ENCODE peak calls at places on chromosomes 11 and 22, in seven cellular contexts. S is keratinocyte, N is AG10803, R is psoas muscle, M is fibroblast of lung, F is fibroblast of mammary gland, X is neural progenitor cell. H is an unnamed sample.

GRCh38 chr11:86442827-86443226 is 68.1 kb downstream of the CCDC81 start:
- DNase-seq in S (no peak), N (no peak), R (no peak), M (no peak), F (no peak), X (no peak), H (no peak)

GRCh38 chr11:108009497-108010360 is 1.0 kb downstream of the CUL5 start:
- DNase-seq in S (no peak), N (peak), R (no peak), M (peak), F (peak), X (peak), H (no peak)

GRCh38 chr11:121829159-121829643 is 286.8 kb downstream of the BLID start:
- DNase-seq in S (peak), N (peak), R (peak), M (peak), F (peak), X (no peak), H (peak)

GRCh38 chr11:115892016-115892415 is 387.8 kb upstream of the CADM1 start:
- DNase-seq in S (no peak), N (no peak), R (no peak), M (no peak), F (no peak), X (no peak), H (no peak)

GRCh38 chr22:42340695-42341383 is 70.4 kb upstream of the TCF20 start:
- DNase-seq in S (no peak), N (no peak), R (no peak), M (no peak), F (no peak), X (peak), H (no peak)

GRCh38 chr11:125938418-125938817 is 7.4 kb upstream of the VSIG10L2 start:
- DNase-seq in S (no peak), N (no peak), R (no peak), M (no peak), F (no peak), X (no peak), H (no peak)

GRCh38 chr11:122661182-122661945 is 5.8 kb downstream of the UBASH3B start:
- DNase-seq in S (peak), N (peak), R (no peak), M (no peak), F (no peak), X (peak), H (no peak)

GRCh38 chr11:6604081-6604626 is 580 bp downstream of the ILK start:
- DNase-seq in S (no peak), N (peak), R (no peak), M (peak), F (peak), X (peak), H (peak)

GRCh38 chr22:23305922-23306374 is 125.6 kb downstream of the BCR start:
- DNase-seq in S (no peak), N (peak), R (peak), M (peak), F (peak), X (no peak), H (peak)

GRCh38 chr11:64275031-64275800 is 9.2 kb downstream of the BAD start:
- DNase-seq in S (no peak), N (no peak), R (no peak), M (no peak), F (no peak), X (no peak), H (no peak)

GRCh38 chr11:11746454-11746853 is 95.3 kb upstream of the USP47 start:
- DNase-seq in S (no peak), N (no peak), R (no peak), M (no peak), F (no peak), X (no peak), H (no peak)

GRCh38 chr11:19903620-19904069 is 191.0 kb downstream of the NAV2 start:
- DNase-seq in S (peak), N (peak), R (peak), M (peak), F (peak), X (peak), H (peak)

GRCh38 chr11:43943931-43944751 is 1.7 kb downstream of the C11orf96 start:
- DNase-seq in S (no peak), N (no peak), R (peak), M (no peak), F (no peak), X (peak), H (peak)

GRCh38 chr11:128891912-128892398 is 799 bp downstream of the KCNJ5 start:
- DNase-seq in S (no peak), N (no peak), R (no peak), M (no peak), F (no peak), X (peak), H (no peak)

GRCh38 chr11:13110145-13110544 is 101.0 kb downstream of the RASSF10 start:
- DNase-seq in S (no peak), N (no peak), R (no peak), M (no peak), F (no peak), X (no peak), H (no peak)

GRCh38 chr11:69637956-69638871 is 2.7 kb upstream of the CCND1 start:
- DNase-seq in S (no peak), N (peak), R (no peak), M (peak), F (peak), X (peak), H (peak)

GRCh38 chr11:10506013-10506370 is 35.0 kb downstream of the RNF141 start:
- DNase-seq in S (peak), N (no peak), R (no peak), M (no peak), F (no peak), X (no peak), H (no peak)

GRCh38 chr22:33472462-33473344 is 414.5 kb upstream of the SYN3 start:
- DNase-seq in S (no peak), N (peak), R (no peak), M (no peak), F (no peak), X (no peak), H (no peak)

GRCh38 chr11:40274017-40274416 is 1185.4 kb downstream of the LRRC4C start:
- DNase-seq in S (no peak), N (peak), R (no peak), M (peak), F (no peak), X (no peak), H (no peak)

GRCh38 chr11:73760066-73760679 is 701 bp downstream of the RAB6A start:
- DNase-seq in S (no peak), N (peak), R (peak), M (peak), F (peak), X (peak), H (peak)

GRCh38 chr11:77213029-77213579 is 85.1 kb downstream of the MYO7A start:
- DNase-seq in S (no peak), N (no peak), R (no peak), M (no peak), F (no peak), X (no peak), H (no peak)

GRCh38 chr22:48868554-48868953 is 959.1 kb downstream of the BRD1 start:
- DNase-seq in S (no peak), N (no peak), R (no peak), M (no peak), F (no peak), X (no peak), H (no peak)

GRCh38 chr11:66856496-66857233 is at the start of gene LRFN4:
- DNase-seq in S (no peak), N (no peak), R (no peak), M (no peak), F (no peak), X (peak), H (no peak)

GRCh38 chr22:44090571-44090905 is 66.4 kb downstream of the PARVB start:
- DNase-seq in S (no peak), N (no peak), R (no peak), M (no peak), F (no peak), X (no peak), H (no peak)

GRCh38 chr11:118705796-118706545 is 26.5 kb upstream of the TREH start:
- DNase-seq in S (no peak), N (no peak), R (no peak), M (no peak), F (no peak), X (peak), H (no peak)

GRCh38 chr22:49380095-49380827 is 447.4 kb downstream of the BRD1 start:
- DNase-seq in S (no peak), N (no peak), R (no peak), M (no peak), F (no peak), X (no peak), H (no peak)

GRCh38 chr11:73233704-73234402 is 15.8 kb downstream of the P2RY2 start:
- DNase-seq in S (no peak), N (no peak), R (no peak), M (peak), F (no peak), X (no peak), H (peak)

GRCh38 chr11:134069426-134069921 is 602 bp downstream of the JAM3 start:
- DNase-seq in S (no peak), N (peak), R (peak), M (no peak), F (peak), X (peak), H (peak)

GRCh38 chr11:48022445-48022844 is 42.1 kb downstream of the PTPRJ start:
- DNase-seq in S (no peak), N (no peak), R (no peak), M (no peak), F (no peak), X (no peak), H (no peak)

GRCh38 chr11:97990162-97990920 is 1030.4 kb upstream of the CNTN5 start:
- DNase-seq in S (no peak), N (peak), R (no peak), M (peak), F (no peak), X (no peak), H (peak)

GRCh38 chr11:33438311-33438710 is 181.1 kb downstream of the HIPK3 start:
- DNase-seq in S (no peak), N (no peak), R (no peak), M (no peak), F (no peak), X (no peak), H (no peak)

GRCh38 chr11:111814567-111814966 is 48.4 kb upstream of the PPP2R1B start:
- DNase-seq in S (no peak), N (peak), R (no peak), M (peak), F (peak), X (no peak), H (peak)

GRCh38 chr11:10529279-10529678 is 11.7 kb downstream of the RNF141 start:
- DNase-seq in S (no peak), N (peak), R (no peak), M (no peak), F (no peak), X (no peak), H (no peak)

GRCh38 chr11:67663515-67664212 is 10.8 kb downstream of the ALDH3B2 start:
- DNase-seq in S (no peak), N (no peak), R (no peak), M (no peak), F (no peak), X (no peak), H (no peak)

GRCh38 chr11:46492540-46492939 is 101.0 kb upstream of the CHRM4 start:
- DNase-seq in S (no peak), N (peak), R (no peak), M (peak), F (peak), X (no peak), H (no peak)

GRCh38 chr11:124800226-124800929 is at the start of gene MSANTD2:
- DNase-seq in S (no peak), N (peak), R (peak), M (peak), F (peak), X (peak), H (peak)

GRCh38 chr11:114068327-114068726 is 8.8 kb downstream of the ZBTB16 start:
- DNase-seq in S (no peak), N (no peak), R (no peak), M (no peak), F (no peak), X (no peak), H (no peak)

GRCh38 chr11:68406318-68407313 is 53.9 kb upstream of the PPP6R3 start:
- DNase-seq in S (no peak), N (no peak), R (no peak), M (no peak), F (no peak), X (no peak), H (no peak)

GRCh38 chr11:116375221-116375620 is 397.6 kb downstream of the BUD13 start:
- DNase-seq in S (no peak), N (no peak), R (no peak), M (no peak), F (no peak), X (no peak), H (no peak)

DNA sequence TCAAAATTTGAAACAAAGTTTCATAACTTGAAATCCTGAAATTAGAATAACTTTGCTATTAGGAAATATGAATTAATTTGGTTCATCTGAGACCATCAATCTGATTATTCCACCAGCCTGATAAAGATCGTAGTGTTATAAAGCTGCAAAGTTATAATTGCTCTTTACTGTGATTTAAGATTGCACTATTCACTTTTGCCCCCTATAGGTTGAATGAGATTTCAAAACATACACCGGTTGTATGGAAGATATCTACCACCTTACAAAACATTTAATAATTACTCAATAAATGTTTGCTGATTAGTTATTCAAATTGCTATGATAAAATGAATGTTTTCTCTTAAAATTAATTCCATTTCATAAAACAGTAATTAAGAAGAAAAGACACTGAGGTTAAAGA is 26.1 kb downstream of the APIP start:
- DNase-seq in S (no peak), N (no peak), R (no peak), M (peak), F (no peak), X (no peak), H (peak)
- TF ChIP-seq CTCF in S (peak), N (no peak), R (no peak), M (peak), F (peak), X (peak), H (peak)

GRCh38 chr22:31122532-31123291 is at the start of gene INPP5J:
- DNase-seq in S (no peak), N (no peak), R (peak), M (peak), F (peak), X (peak), H (peak)
- H3K4me3 ChIP-seq in S (peak), N (peak), R (peak), M (peak), F (no peak), X (peak), H (peak)

GRCh38 chr22:36985490-36985889 is 33.8 kb downstream of the TST start:
- DNase-seq in S (no peak), N (no peak), R (no peak), M (no peak), F (no peak), X (no peak), H (no peak)

GRCh38 chr22:36988075-36988474 is 31.2 kb downstream of the TST start:
- DNase-seq in S (no peak), N (no peak), R (no peak), M (no peak), F (no peak), X (no peak), H (no peak)

GRCh38 chr22:36986242-36986821 is 32.9 kb downstream of the TST start:
- DNase-seq in S (no peak), N (no peak), R (no peak), M (peak), F (peak), X (peak), H (no peak)

DNA sequence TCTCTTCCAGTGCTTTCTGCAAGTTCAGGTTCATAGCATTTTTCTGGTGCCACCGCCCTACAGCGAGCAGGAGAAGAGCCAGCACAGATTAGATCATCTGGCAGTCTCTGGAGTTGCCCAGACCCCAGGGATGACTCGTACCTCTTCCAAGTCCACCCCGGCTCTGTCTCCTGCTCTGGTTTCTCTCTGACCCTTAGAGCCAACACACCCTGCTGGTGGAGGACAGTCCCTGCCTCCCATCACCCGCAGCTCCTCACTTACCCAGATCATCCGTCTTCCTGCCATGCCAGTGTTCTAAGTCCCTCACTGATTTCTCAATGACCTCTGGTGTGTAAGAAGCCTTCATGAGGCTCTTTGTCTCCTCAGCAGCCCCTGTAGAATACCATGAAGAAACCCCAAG is 28.0 kb downstream of the TST start:
- DNase-seq in S (no peak), N (no peak), R (no peak), M (no peak), F (peak), X (no peak), H (no peak)
- TF ChIP-seq CTCF in S (no peak), N (no peak), R (no peak), M (no peak), F (no peak), X (no peak), H (no peak)

GRCh38 chr22:35835998-35836691 is 118.5 kb downstream of the APOL5 start:
- DNase-seq in S (peak), N (peak), R (peak), M (peak), F (peak), X (peak), H (peak)
- H3K4me3 ChIP-seq in S (peak), N (peak), R (peak), M (peak), F (peak), X (peak), H (peak)

DNA sequence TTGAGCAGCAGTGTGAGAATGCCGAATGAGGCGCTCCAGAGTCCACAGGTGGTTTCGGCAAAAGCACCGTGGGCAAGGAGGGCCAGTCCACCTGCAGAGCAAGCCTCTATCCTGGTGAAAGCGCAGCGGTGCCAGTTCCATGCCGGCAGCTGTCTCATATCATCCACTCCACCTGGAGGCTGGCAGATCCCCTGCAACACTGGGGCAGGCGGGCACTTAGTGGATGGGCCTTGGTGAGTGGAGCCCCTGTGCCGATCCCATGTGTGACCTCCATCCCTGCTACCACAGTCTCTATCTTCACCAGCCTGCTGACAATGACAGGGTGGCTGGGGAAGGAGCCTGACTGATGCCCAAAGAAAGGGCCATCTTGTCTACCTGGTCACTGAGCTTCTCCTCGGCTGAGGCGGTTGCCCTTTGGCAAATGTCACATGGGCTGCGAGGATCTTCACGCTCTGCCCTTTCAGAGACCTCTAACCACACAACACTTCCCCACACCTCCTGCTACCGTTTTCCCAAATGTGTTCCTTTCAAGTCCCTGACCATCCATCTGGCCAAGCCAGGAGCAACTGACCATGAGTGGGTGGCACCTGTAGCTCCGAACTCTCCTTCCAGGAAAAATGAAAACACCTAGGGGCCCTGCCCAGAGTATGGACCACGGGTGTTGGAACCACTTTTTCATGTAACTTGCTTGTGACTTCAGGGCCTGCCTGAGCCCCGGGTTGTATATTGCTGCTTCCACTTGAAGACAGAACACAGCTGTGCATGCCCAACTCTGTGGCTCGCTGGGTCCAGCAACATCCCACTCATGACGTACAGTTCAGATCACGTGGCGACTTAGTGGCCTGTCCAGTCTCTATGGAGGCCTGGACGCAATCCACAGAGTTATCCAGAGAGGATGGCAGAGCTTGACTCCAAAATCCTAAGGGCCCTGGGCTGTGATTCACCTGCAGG is 7.1 kb downstream of the C11orf21 start:
- DNase-seq in S (no peak), N (no peak), R (no peak), M (no peak), F (no peak), X (peak), H (no peak)
- TF ChIP-seq CTCF in S (no peak), N (no peak), R (no peak), M (no peak), F (no peak), X (no peak), H (no peak)

DNA sequence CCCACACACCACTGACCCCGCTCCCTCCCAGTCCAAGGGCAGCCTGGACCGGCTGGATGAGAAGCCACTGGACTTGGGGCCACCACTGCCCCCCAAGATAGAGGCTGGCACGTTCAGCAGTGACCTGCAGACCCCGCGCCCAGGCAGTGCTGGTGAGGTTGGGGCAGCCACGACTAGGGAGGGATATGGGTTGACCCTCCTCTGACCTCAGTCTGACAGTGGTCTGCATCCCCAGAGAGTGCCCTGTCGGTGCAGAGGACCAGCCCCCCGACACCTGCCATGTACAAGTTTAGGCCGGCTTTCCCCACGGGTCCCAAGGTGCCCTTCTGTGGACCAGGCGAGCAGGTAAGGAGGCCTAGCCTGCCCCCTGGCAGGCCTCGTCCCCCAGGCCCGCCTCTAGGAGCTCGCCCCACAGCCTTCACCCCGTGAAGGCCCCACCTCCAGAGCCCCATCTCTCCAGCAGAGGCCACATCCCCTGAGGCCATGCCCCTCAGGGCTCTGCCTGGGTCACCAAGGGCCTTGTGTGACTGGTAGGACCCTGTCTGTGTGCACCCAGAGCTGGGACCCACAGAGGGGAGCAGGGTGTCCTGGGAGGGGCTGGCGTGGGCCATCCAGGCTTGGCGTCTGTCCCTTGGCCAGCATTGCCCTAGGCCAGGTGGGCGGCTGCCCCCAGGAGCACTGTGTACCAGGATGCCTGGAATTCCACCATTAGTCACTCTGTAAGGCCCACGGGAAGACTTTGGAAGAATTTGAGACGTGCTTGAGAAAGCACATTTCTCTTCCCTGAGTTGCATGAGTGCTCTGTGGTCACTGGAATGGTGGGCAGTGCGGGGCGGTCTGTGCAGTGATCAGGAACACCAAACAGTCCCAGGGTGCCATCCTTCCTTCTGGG is 9.4 kb downstream of the CCDC188 start:
- DNase-seq in S (no peak), N (peak), R (no peak), M (no peak), F (peak), X (no peak), H (peak)
- H3K4me3 ChIP-seq in S (no peak), N (no peak), R (no peak), M (no peak), F (no peak), X (no peak), H (no peak)

H was measured in cardiac fibroblast.